ENCODE peak calls at places on chromosomes 16 and 17, in seven cellular contexts. Q is uterus, V is heart left ventricle, J is pancreas, S is K562, O is AG09319, Y is body of pancreas. H is an unnamed sample.

GRCh38 chr17:3773511-3773910 is 27.5 kb downstream of the ITGAE start:
- DNase-seq in Q (no peak), Y (no peak), V (no peak), J (no peak), S (no peak), O (no peak), H (no peak)

GRCh38 chr16:8961811-8962390 is 1.8 kb downstream of the USP7 start:
- DNase-seq in J (no peak), S (peak), Q (no peak), Y (no peak), O (no peak), V (no peak), H (no peak)

GRCh38 chr16:80372341-80372740 is 168.5 kb upstream of the DYNLRB2 start:
- DNase-seq in O (no peak), J (no peak), V (no peak), S (no peak), Q (no peak), Y (no peak), H (no peak)

GRCh38 chr16:57998484-57998883 is 2.0 kb downstream of the ZNF319 start:
- DNase-seq in Y (no peak), S (peak), J (no peak), O (no peak), Q (no peak), V (no peak), H (no peak)

GRCh38 chr16:86507173-86508027 is 2.9 kb upstream of the FOXF1 start:
- DNase-seq in V (no peak), J (no peak), Q (no peak), S (no peak), Y (no peak), O (no peak), H (no peak)

GRCh38 chr16:11597268-11597690 is 10.6 kb upstream of the LITAF start:
- DNase-seq in S (peak), J (no peak), Y (peak), V (no peak), O (no peak), Q (no peak), H (no peak)

GRCh38 chr17:69335018-69335417 is 8.1 kb upstream of the ABCA5 start:
- DNase-seq in S (peak), Y (no peak), Q (no peak), J (no peak), O (no peak), V (no peak), H (no peak)

GRCh38 chr16:67110136-67110847 is 551 bp downstream of the PHAF1 start:
- DNase-seq in J (no peak), V (no peak), O (no peak), Q (no peak), S (peak), Y (no peak), H (no peak)

GRCh38 chr16:77171750-77172635 is 19.0 kb upstream of the MON1B start:
- DNase-seq in V (no peak), Q (no peak), O (peak), S (peak), J (peak), Y (peak), H (no peak)

GRCh38 chr17:71792966-71793365 is 327.9 kb upstream of the SOX9 start:
- DNase-seq in Q (no peak), V (no peak), J (no peak), O (peak), S (no peak), Y (no peak), H (no peak)

GRCh38 chr16:70778901-70779309 is 22.1 kb downstream of the VAC14 start:
- DNase-seq in O (peak), V (peak), J (no peak), Y (peak), Q (peak), S (peak), H (peak)

GRCh38 chr16:3461120-3461519 is 17.6 kb downstream of the NAA60 start:
- DNase-seq in J (no peak), O (no peak), S (no peak), Y (no peak), V (no peak), Q (no peak), H (no peak)

GRCh38 chr17:53137919-53138318 is 684.8 kb upstream of the KIF2B start:
- DNase-seq in J (no peak), V (no peak), O (no peak), Q (no peak), S (no peak), Y (no peak), H (no peak)

GRCh38 chr17:80649672-80650338 is 105.2 kb downstream of the RPTOR start:
- DNase-seq in S (peak), J (no peak), V (peak), O (peak), Y (peak), Q (peak), H (no peak)

GRCh38 chr17:32757963-32758362 is 119.0 kb downstream of the MYO1D start:
- DNase-seq in V (no peak), Q (no peak), J (no peak), S (no peak), O (no peak), Y (no peak), H (no peak)

GRCh38 chr17:42780816-42781638 is 617 bp downstream of the WNK4 start:
- DNase-seq in J (no peak), Q (no peak), S (peak), Y (no peak), V (no peak), O (no peak), H (no peak)

GRCh38 chr17:76691379-76692191 is 19.2 kb downstream of the MXRA7 start:
- DNase-seq in O (no peak), J (no peak), S (no peak), V (no peak), Q (no peak), Y (no peak), H (no peak)

GRCh38 chr17:75041656-75042280 is 5.0 kb downstream of the ATP5PD start:
- DNase-seq in Q (no peak), Y (no peak), O (no peak), J (no peak), S (no peak), V (no peak), H (no peak)

GRCh38 chr17:75814900-75815373 is 29.3 kb downstream of the UNC13D start:
- DNase-seq in Q (no peak), S (no peak), O (no peak), Y (no peak), J (peak), V (no peak), H (peak)

GRCh38 chr17:65514541-65514940 is 46.9 kb downstream of the AXIN2 start:
- DNase-seq in V (no peak), O (no peak), S (no peak), J (no peak), Q (no peak), Y (no peak), H (no peak)

GRCh38 chr16:18803569-18804462 is 2.5 kb upstream of the ARL6IP1 start:
- DNase-seq in Y (no peak), Q (no peak), S (peak), O (no peak), V (no peak), J (no peak), H (no peak)

GRCh38 chr17:1040216-1040600 is 43.3 kb downstream of the TIMM22 start:
- DNase-seq in J (no peak), Y (no peak), V (peak), S (no peak), Q (no peak), O (no peak), H (no peak)

GRCh38 chr17:49260922-49261291 is 30.3 kb upstream of the PHOSPHO1 start:
- DNase-seq in V (no peak), Q (no peak), S (no peak), Y (no peak), J (no peak), O (no peak), H (no peak)

GRCh38 chr17:41008811-41009210 is at the start of gene KRTAP3-1:
- DNase-seq in V (no peak), Q (no peak), Y (no peak), J (no peak), O (no peak), S (no peak), H (no peak)

GRCh38 chr16:64211306-64211705 is 910.6 kb downstream of the CDH11 start:
- DNase-seq in Q (no peak), O (no peak), V (no peak), Y (no peak), S (no peak), J (no peak), H (no peak)

GRCh38 chr17:9522074-9522473 is 53.5 kb downstream of the STX8 start:
- DNase-seq in J (no peak), Q (no peak), V (no peak), S (peak), Y (no peak), O (peak), H (no peak)
- TF ChIP-seq CTCF in J (no peak), Q (peak), V (peak), S (peak), Y (peak), O (peak), H (peak)

DNA sequence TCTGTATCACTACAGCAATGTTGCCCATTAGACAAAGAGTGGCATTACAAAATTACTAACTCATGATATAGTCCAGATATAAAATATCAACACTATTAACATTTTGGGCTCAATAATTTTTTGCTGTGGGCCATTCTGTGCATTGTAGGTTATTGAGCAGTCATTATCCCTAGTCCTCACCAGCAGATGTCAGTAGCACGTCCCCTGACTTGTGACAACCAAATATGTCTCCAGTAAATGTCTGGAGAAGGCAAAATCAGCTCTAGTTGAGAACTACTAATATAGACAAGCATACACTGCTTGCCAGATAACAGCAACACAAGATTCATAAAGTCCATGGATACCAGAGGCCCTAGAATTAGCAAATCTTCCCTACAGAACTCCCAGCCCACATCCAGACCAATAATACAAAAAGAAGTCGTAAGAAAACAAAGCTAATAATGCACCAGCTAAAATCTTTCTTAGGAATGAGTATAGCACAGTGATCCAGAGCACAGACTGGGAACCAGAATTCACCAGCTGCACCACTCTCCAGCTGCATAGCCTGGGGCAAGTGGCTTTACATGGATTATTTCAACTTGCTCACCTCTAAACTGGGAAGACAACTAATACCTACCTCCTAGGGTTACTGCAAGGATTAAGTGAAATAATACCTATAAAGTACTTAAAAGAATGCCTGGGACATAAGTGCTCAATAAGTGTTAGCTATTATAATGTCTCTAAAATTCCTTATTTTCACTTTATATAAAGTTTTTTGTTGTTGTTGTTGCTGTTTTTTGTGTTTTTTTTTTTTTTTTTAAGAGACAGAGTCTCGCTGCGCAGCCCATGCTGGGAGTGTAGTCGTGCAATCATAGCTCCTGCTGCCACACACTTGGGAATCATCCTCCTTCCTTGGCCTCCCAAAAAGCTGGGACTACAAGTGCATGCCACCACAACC is 23.7 kb downstream of the HELZ start:
- DNase-seq in Y (no peak), S (peak), Q (no peak), V (peak), O (no peak), J (no peak), H (no peak)
- TF ChIP-seq CTCF in Y (peak), S (peak), Q (peak), V (peak), O (peak), J (no peak), H (peak)

GRCh38 chr16:82344157-82344556 is 174.1 kb upstream of the MPHOSPH6 start:
- DNase-seq in S (no peak), O (no peak), V (no peak), Y (peak), J (no peak), Q (no peak), H (no peak)
- TF ChIP-seq CTCF in S (peak), O (peak), V (peak), Y (peak), J (peak), Q (no peak), H (no peak)

GRCh38 chr17:51487947-51488346 is 227.6 kb downstream of the UTP18 start:
- DNase-seq in Y (no peak), S (peak), Q (no peak), V (no peak), O (no peak), J (no peak), H (no peak)
- TF ChIP-seq CTCF in Y (no peak), S (peak), Q (no peak), V (no peak), O (no peak), J (no peak), H (peak)

H was measured in osteocyte.